ENCODE peak calls at places on chromosomes 2 and 18, in eight cellular contexts. J is astrocyte of the cerebellum; M is lower leg skin; F is endodermal cell; L is ovary; A is CD4-positive, alpha-beta T cell; N is HCT116; S is choroid plexus epithelial cell. Z is an unnamed sample.

GRCh38 chr2:12918138-12918840 is 201.6 kb downstream of the TRIB2 start:
- DNase-seq in J (no peak), M (no peak), F (no peak), L (no peak), A (no peak), N (no peak), S (no peak), Z (no peak)

GRCh38 chr2:230908595-230909191 is 16.3 kb downstream of the GPR55 start:
- DNase-seq in J (no peak), M (peak), F (peak), L (peak), A (no peak), N (peak), S (peak), Z (no peak)

GRCh38 chr18:6004119-6004518 is 108.8 kb upstream of the TMEM200C start:
- DNase-seq in J (no peak), M (no peak), F (no peak), L (no peak), A (no peak), N (no peak), S (no peak), Z (no peak)

GRCh38 chr2:177727577-177728351 is 335.2 kb downstream of the AGPS start:
- DNase-seq in J (no peak), M (no peak), F (no peak), L (no peak), A (no peak), N (no peak), S (no peak), Z (no peak)

GRCh38 chr2:240467659-240468299 is 32.3 kb downstream of the GPC1 start:
- DNase-seq in J (no peak), M (peak), F (peak), L (peak), A (no peak), N (no peak), S (no peak), Z (peak)

GRCh38 chr2:188308483-188308882 is 16.8 kb downstream of the GULP1 start:
- DNase-seq in J (no peak), M (no peak), F (no peak), L (no peak), A (no peak), N (no peak), S (no peak), Z (no peak)

GRCh38 chr2:161165811-161166210 is 5.6 kb downstream of the TANK start:
- DNase-seq in J (no peak), M (no peak), F (no peak), L (no peak), A (no peak), N (no peak), S (peak), Z (no peak)

GRCh38 chr2:48479923-48480322 is 50.0 kb upstream of the STON1 start:
- DNase-seq in J (no peak), M (no peak), F (no peak), L (no peak), A (no peak), N (no peak), S (no peak), Z (no peak)

GRCh38 chr2:112493858-112494648 is 12.1 kb downstream of the TTL start:
- DNase-seq in J (no peak), M (no peak), F (no peak), L (no peak), A (no peak), N (no peak), S (peak), Z (no peak)

GRCh38 chr2:170404846-170405245 is 226.9 kb downstream of the MYO3B start:
- DNase-seq in J (no peak), M (no peak), F (no peak), L (no peak), A (no peak), N (no peak), S (no peak), Z (no peak)

GRCh38 chr2:170405326-170405725 is 227.4 kb downstream of the MYO3B start:
- DNase-seq in J (no peak), M (no peak), F (no peak), L (no peak), A (no peak), N (no peak), S (no peak), Z (no peak)

GRCh38 chr2:170408461-170409163 is 230.7 kb downstream of the MYO3B start:
- DNase-seq in J (no peak), M (no peak), F (no peak), L (no peak), A (no peak), N (no peak), S (no peak), Z (no peak)

GRCh38 chr2:170411660-170412059 is 233.7 kb downstream of the MYO3B start:
- DNase-seq in J (no peak), M (no peak), F (peak), L (no peak), A (no peak), N (no peak), S (no peak), Z (no peak)

GRCh38 chr2:170409164-170409535 is 231.2 kb downstream of the MYO3B start:
- DNase-seq in J (peak), M (peak), F (peak), L (peak), A (peak), N (peak), S (peak), Z (peak)
- TF ChIP-seq CTCF in J (peak), M (no peak), F (peak), L (peak), A (peak), N (peak), S (peak), Z (no peak)

GRCh38 chr2:121837596-121837995 is 82.1 kb downstream of the TSN start:
- DNase-seq in J (no peak), M (no peak), F (no peak), L (no peak), A (no peak), N (no peak), S (no peak), Z (no peak)

GRCh38 chr2:121838561-121838960 is 83.1 kb downstream of the TSN start:
- DNase-seq in J (no peak), M (no peak), F (no peak), L (no peak), A (no peak), N (no peak), S (no peak), Z (no peak)

GRCh38 chr2:121839584-121839983 is 84.1 kb downstream of the TSN start:
- DNase-seq in J (no peak), M (no peak), F (no peak), L (no peak), A (no peak), N (no peak), S (no peak), Z (no peak)
- TF ChIP-seq CTCF in J (no peak), M (no peak), F (peak), L (no peak), A (no peak), N (no peak), S (no peak), Z (no peak)

GRCh38 chr18:43046324-43046723 is 69.2 kb downstream of the RIT2 start:
- DNase-seq in J (no peak), M (no peak), F (no peak), L (no peak), A (no peak), N (no peak), S (no peak), Z (no peak)
- TF ChIP-seq CTCF in J (no peak), M (no peak), F (no peak), L (no peak), A (no peak), N (no peak), S (no peak), Z (no peak)

GRCh38 chr2:37645363-37645762 is 26.1 kb downstream of the CDC42EP3 start:
- DNase-seq in J (no peak), M (no peak), F (no peak), L (no peak), A (no peak), N (no peak), S (no peak), Z (no peak)
- TF ChIP-seq CTCF in J (no peak), M (no peak), F (no peak), L (no peak), A (no peak), N (no peak), S (no peak), Z (no peak)

DNA sequence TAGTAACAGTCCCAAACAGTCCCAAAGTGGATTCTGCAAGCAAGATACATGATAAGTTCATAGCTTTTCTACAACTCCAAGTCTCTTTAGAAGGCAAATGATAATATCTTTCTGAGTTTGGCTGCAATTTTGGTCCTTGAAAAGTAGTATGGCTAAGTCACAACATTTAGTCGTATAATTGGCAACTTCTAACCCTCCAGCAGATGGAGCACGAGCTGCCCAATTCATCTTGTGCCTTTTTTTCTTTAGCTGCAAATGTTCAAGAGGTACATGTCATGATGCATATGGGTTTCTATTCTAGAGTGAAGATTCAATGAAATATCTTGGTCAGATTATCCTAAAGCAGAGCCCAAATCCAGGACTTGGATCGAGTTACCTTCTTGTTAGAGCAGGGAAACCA is 127.0 kb upstream of the KLHL14 start:
- DNase-seq in J (no peak), M (no peak), F (no peak), L (no peak), A (no peak), N (no peak), S (peak), Z (no peak)
- TF ChIP-seq CTCF in J (no peak), M (no peak), F (peak), L (no peak), A (no peak), N (no peak), S (peak), Z (no peak)

GRCh38 chr2:238839428-238839827 is 8.5 kb upstream of the TWIST2 start:
- DNase-seq in J (no peak), M (no peak), F (no peak), L (no peak), A (no peak), N (no peak), S (no peak), Z (no peak)

GRCh38 chr2:238843476-238843875 is 4.4 kb upstream of the TWIST2 start:
- DNase-seq in J (no peak), M (peak), F (no peak), L (no peak), A (no peak), N (no peak), S (no peak), Z (no peak)

GRCh38 chr2:238838786-238839327 is 9.0 kb upstream of the TWIST2 start:
- DNase-seq in J (no peak), M (peak), F (no peak), L (no peak), A (no peak), N (no peak), S (no peak), Z (no peak)

GRCh38 chr2:238845583-238846480 is 2.1 kb upstream of the TWIST2 start:
- DNase-seq in J (no peak), M (peak), F (no peak), L (no peak), A (no peak), N (no peak), S (no peak), Z (no peak)

DNA sequence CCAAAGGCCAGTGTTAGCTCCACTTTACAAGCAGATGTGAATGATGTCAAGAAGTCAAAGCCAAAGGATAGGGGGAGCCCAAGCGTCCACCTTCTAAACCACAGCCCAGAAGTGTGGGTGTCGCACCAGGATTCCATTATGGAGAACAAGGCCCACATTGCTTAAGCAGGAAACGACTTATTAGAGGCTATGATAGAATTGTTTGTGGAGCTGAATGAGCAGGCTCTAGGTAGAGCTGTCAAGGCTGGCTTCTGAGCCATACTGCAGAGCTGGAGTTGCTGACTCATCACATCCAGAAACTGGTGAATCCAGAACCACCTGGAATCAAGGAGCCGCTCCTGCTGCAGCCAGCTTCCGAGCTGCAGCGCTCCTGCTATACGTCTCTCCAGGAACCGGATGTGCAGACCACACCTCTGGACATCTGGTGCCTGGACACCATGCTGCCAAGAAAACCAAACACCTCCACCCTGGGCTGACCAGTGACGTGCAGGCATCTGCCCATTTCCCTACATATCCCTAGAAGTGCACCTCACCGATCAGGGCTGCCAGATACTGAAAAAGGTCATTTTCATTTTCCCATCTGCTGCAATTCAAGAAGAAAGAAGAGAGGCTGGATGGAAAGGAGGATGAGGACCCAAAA is 6.2 kb upstream of the TWIST2 start:
- DNase-seq in J (no peak), M (peak), F (no peak), L (no peak), A (no peak), N (no peak), S (no peak), Z (no peak)
- TF ChIP-seq CTCF in J (no peak), M (no peak), F (peak), L (no peak), A (no peak), N (no peak), S (no peak), Z (no peak)

DNA sequence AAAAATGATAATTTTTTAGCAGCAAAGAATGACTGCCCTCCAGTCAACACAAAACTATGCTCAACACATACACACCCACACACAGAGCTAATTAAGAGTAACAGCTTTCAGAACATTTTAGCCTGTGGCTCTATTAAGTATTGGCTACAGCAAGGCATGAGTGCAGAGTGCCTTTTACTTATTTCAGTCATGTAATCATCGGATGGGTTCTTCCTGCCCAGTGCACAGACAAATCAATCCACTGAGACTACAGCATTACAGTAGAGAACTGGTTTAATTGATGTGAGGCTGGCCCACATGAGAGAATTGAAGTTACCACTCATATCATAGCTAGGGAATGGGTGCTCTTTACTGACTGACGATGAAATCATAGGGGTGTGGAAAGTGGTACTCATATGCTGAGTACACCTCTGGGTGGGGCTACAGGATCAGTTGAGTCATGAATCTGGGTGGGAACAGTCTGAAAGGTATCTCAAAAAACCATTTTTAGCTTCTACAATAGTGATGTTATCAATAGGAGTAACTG is 241.0 kb downstream of the FSIP2 start:
- DNase-seq in J (no peak), M (no peak), F (peak), L (no peak), A (no peak), N (peak), S (no peak), Z (no peak)
- TF ChIP-seq CTCF in J (no peak), M (no peak), F (peak), L (no peak), A (no peak), N (no peak), S (no peak), Z (no peak)

GRCh38 chr18:41096504-41096903 is 858.5 kb upstream of the PIK3C3 start:
- DNase-seq in J (peak), M (no peak), F (no peak), L (no peak), A (no peak), N (no peak), S (peak), Z (no peak)
- TF ChIP-seq CTCF in J (peak), M (no peak), F (no peak), L (no peak), A (no peak), N (no peak), S (peak), Z (no peak)

DNA sequence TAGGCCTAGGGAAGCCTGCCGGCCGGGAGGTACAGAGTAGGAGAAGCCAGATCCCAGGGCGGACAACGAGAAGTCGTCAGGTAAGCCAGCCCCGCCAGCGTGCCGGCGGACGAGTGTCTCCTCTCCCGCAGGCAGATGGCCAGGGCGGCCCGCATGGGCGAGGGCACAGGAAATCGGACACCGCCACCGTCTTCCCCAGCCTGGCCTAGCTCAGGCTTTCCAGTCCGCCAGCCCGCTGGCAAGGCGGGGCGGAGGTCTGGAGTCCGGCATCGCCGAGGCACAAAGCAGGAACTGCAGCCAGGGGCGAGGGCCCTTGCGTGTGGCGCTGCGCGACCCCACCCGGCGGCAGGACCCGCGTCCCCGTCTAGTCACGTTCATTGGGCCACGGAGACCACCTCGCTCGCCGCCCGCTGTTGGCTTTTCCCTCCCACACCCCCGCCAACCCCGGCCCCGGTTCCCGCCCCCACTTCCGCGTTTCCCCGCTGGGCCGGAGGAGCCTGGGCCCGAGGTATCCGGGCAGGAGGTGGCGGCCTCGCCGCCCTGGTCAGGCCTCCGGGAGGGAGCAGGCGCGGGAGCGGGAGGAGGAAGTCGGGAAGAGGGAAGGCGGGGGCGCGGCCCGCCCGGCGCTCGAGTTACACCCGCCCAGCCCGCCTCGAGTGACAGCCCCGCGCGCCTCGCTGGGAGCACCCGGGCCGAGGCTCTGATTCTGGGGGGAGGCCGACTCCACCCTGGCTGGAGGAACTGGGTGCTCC is at the start of gene GPD2:
- DNase-seq in J (peak), M (peak), F (peak), L (peak), A (peak), N (peak), S (peak), Z (peak)
- TF ChIP-seq CTCF in J (no peak), M (no peak), F (no peak), L (no peak), A (no peak), N (no peak), S (no peak), Z (no peak)

GRCh38 chr18:41537666-41538065 is 417.4 kb upstream of the PIK3C3 start:
- DNase-seq in J (no peak), M (no peak), F (no peak), L (no peak), A (no peak), N (no peak), S (no peak), Z (no peak)

GRCh38 chr18:41529093-41529492 is 425.9 kb upstream of the PIK3C3 start:
- DNase-seq in J (no peak), M (no peak), F (no peak), L (no peak), A (no peak), N (no peak), S (no peak), Z (no peak)

GRCh38 chr18:41530959-41531358 is 424.1 kb upstream of the PIK3C3 start:
- DNase-seq in J (no peak), M (no peak), F (no peak), L (no peak), A (no peak), N (no peak), S (no peak), Z (no peak)

GRCh38 chr18:41532344-41533086 is 422.5 kb upstream of the PIK3C3 start:
- DNase-seq in J (no peak), M (no peak), F (peak), L (no peak), A (no peak), N (no peak), S (peak), Z (no peak)
- TF ChIP-seq CTCF in J (peak), M (no peak), F (peak), L (no peak), A (no peak), N (no peak), S (peak), Z (no peak)

Z was measured in omental fat pad.